ENCODE peak calls at places on chromosomes 12 and 14, in ten cellular contexts. One of them, this sample, is unnamed.

GRCh38 chr14:88195676-88196075 is 127.4 kb downstream of the KCNK10 start:
- DNase-seq in stimulated activated naive CD8-positive, alpha-beta T cell treated with anti-CD3 and anti-CD28 coated beads, Interleukin-15, Interleukin-2, amounts not matched to agents 100 U/mL and 50 U/mL, for 24 hours: no peak
- DNase-seq in PC-3: no peak
- DNase-seq in SJSA1: no peak
- DNase-seq in activated T-cell treated with anti-CD3 and anti-CD28 coated beads for 48 hours: no peak
- DNase-seq in posterior cingulate gyrus: peak; percentile 25
- DNase-seq in GDM1: no peak
- DNase-seq in activated T-helper 9 cell treated with anti-CD3 and anti-CD28 coated beads, Interleukin-2, amount 50 U/mL, for 16 hours: no peak
- DNase-seq in foreskin fibroblast: no peak
- DNase-seq in NAMALWA: no peak
- DNase-seq in this sample: no peak

GRCh38 chr12:2294651-2295475 is 242.1 kb downstream of the CACNA1C start:
- DNase-seq in stimulated activated naive CD8-positive, alpha-beta T cell treated with anti-CD3 and anti-CD28 coated beads, Interleukin-15, Interleukin-2, amounts not matched to agents 100 U/mL and 50 U/mL, for 24 hours: peak; percentile 19
- DNase-seq in PC-3: no peak
- DNase-seq in SJSA1: no peak
- DNase-seq in activated T-cell treated with anti-CD3 and anti-CD28 coated beads for 48 hours: no peak
- DNase-seq in posterior cingulate gyrus: no peak
- DNase-seq in GDM1: no peak
- DNase-seq in activated T-helper 9 cell treated with anti-CD3 and anti-CD28 coated beads, Interleukin-2, amount 50 U/mL, for 16 hours: no peak
- DNase-seq in foreskin fibroblast: peak; percentile 76
- DNase-seq in NAMALWA: no peak
- DNase-seq in this sample: peak; percentile 63

GRCh38 chr14:70680748-70681147 is 39.0 kb downstream of the TTC9 start:
- DNase-seq in stimulated activated naive CD8-positive, alpha-beta T cell treated with anti-CD3 and anti-CD28 coated beads, Interleukin-15, Interleukin-2, amounts not matched to agents 100 U/mL and 50 U/mL, for 24 hours: no peak
- DNase-seq in PC-3: no peak
- DNase-seq in SJSA1: no peak
- DNase-seq in activated T-cell treated with anti-CD3 and anti-CD28 coated beads for 48 hours: no peak
- DNase-seq in posterior cingulate gyrus: no peak
- DNase-seq in GDM1: no peak
- DNase-seq in activated T-helper 9 cell treated with anti-CD3 and anti-CD28 coated beads, Interleukin-2, amount 50 U/mL, for 16 hours: no peak
- DNase-seq in foreskin fibroblast: no peak
- DNase-seq in NAMALWA: no peak
- DNase-seq in this sample: no peak

GRCh38 chr14:73472182-73473114 is 14.1 kb upstream of the NUMB start:
- DNase-seq in stimulated activated naive CD8-positive, alpha-beta T cell treated with anti-CD3 and anti-CD28 coated beads, Interleukin-15, Interleukin-2, amounts not matched to agents 100 U/mL and 50 U/mL, for 24 hours: no peak
- DNase-seq in PC-3: peak; percentile 87
- DNase-seq in SJSA1: peak; percentile 46
- DNase-seq in activated T-cell treated with anti-CD3 and anti-CD28 coated beads for 48 hours: no peak
- DNase-seq in posterior cingulate gyrus: no peak
- DNase-seq in GDM1: peak; percentile 22
- DNase-seq in activated T-helper 9 cell treated with anti-CD3 and anti-CD28 coated beads, Interleukin-2, amount 50 U/mL, for 16 hours: no peak
- DNase-seq in foreskin fibroblast: peak; percentile 81
- DNase-seq in NAMALWA: peak; percentile 79
- DNase-seq in this sample: no peak

GRCh38 chr14:104019806-104020205 is 65.7 kb upstream of the ASPG start:
- DNase-seq in stimulated activated naive CD8-positive, alpha-beta T cell treated with anti-CD3 and anti-CD28 coated beads, Interleukin-15, Interleukin-2, amounts not matched to agents 100 U/mL and 50 U/mL, for 24 hours: no peak
- DNase-seq in PC-3: no peak
- DNase-seq in SJSA1: no peak
- DNase-seq in activated T-cell treated with anti-CD3 and anti-CD28 coated beads for 48 hours: no peak
- DNase-seq in posterior cingulate gyrus: no peak
- DNase-seq in GDM1: no peak
- DNase-seq in activated T-helper 9 cell treated with anti-CD3 and anti-CD28 coated beads, Interleukin-2, amount 50 U/mL, for 16 hours: no peak
- DNase-seq in foreskin fibroblast: no peak
- DNase-seq in NAMALWA: no peak
- DNase-seq in this sample: no peak

GRCh38 chr12:90854136-90854689 is 100.8 kb downstream of the CCER1 start:
- DNase-seq in stimulated activated naive CD8-positive, alpha-beta T cell treated with anti-CD3 and anti-CD28 coated beads, Interleukin-15, Interleukin-2, amounts not matched to agents 100 U/mL and 50 U/mL, for 24 hours: no peak
- DNase-seq in PC-3: peak; percentile 74
- DNase-seq in SJSA1: peak; percentile 14
- DNase-seq in activated T-cell treated with anti-CD3 and anti-CD28 coated beads for 48 hours: no peak
- DNase-seq in posterior cingulate gyrus: no peak
- DNase-seq in GDM1: no peak
- DNase-seq in activated T-helper 9 cell treated with anti-CD3 and anti-CD28 coated beads, Interleukin-2, amount 50 U/mL, for 16 hours: no peak
- DNase-seq in foreskin fibroblast: peak; percentile 73
- DNase-seq in NAMALWA: peak; percentile 52
- DNase-seq in this sample: no peak

GRCh38 chr14:92783813-92784431 is 10.2 kb upstream of the GOLGA5 start:
- DNase-seq in stimulated activated naive CD8-positive, alpha-beta T cell treated with anti-CD3 and anti-CD28 coated beads, Interleukin-15, Interleukin-2, amounts not matched to agents 100 U/mL and 50 U/mL, for 24 hours: no peak
- DNase-seq in PC-3: peak; percentile 85
- DNase-seq in SJSA1: peak; percentile 56
- DNase-seq in activated T-cell treated with anti-CD3 and anti-CD28 coated beads for 48 hours: no peak
- DNase-seq in posterior cingulate gyrus: no peak
- DNase-seq in GDM1: peak; percentile 39
- DNase-seq in activated T-helper 9 cell treated with anti-CD3 and anti-CD28 coated beads, Interleukin-2, amount 50 U/mL, for 16 hours: no peak
- DNase-seq in foreskin fibroblast: peak; percentile 74
- DNase-seq in NAMALWA: peak; percentile 83
- DNase-seq in this sample: no peak

GRCh38 chr12:116881325-116881866 is at the start of gene HRK:
- DNase-seq in stimulated activated naive CD8-positive, alpha-beta T cell treated with anti-CD3 and anti-CD28 coated beads, Interleukin-15, Interleukin-2, amounts not matched to agents 100 U/mL and 50 U/mL, for 24 hours: no peak
- DNase-seq in PC-3: no peak
- DNase-seq in SJSA1: no peak
- DNase-seq in activated T-cell treated with anti-CD3 and anti-CD28 coated beads for 48 hours: no peak
- DNase-seq in posterior cingulate gyrus: no peak
- DNase-seq in GDM1: no peak
- DNase-seq in activated T-helper 9 cell treated with anti-CD3 and anti-CD28 coated beads, Interleukin-2, amount 50 U/mL, for 16 hours: no peak
- DNase-seq in foreskin fibroblast: no peak
- DNase-seq in NAMALWA: peak; percentile 71
- DNase-seq in this sample: no peak

GRCh38 chr12:123071401-123072304 is 79.2 kb downstream of the PITPNM2 start:
- DNase-seq in stimulated activated naive CD8-positive, alpha-beta T cell treated with anti-CD3 and anti-CD28 coated beads, Interleukin-15, Interleukin-2, amounts not matched to agents 100 U/mL and 50 U/mL, for 24 hours: no peak
- DNase-seq in PC-3: no peak
- DNase-seq in SJSA1: no peak
- DNase-seq in activated T-cell treated with anti-CD3 and anti-CD28 coated beads for 48 hours: no peak
- DNase-seq in posterior cingulate gyrus: no peak
- DNase-seq in GDM1: no peak
- DNase-seq in activated T-helper 9 cell treated with anti-CD3 and anti-CD28 coated beads, Interleukin-2, amount 50 U/mL, for 16 hours: no peak
- DNase-seq in foreskin fibroblast: peak; percentile 73
- DNase-seq in NAMALWA: no peak
- DNase-seq in this sample: no peak

GRCh38 chr12:93786669-93787397 is 109.7 kb downstream of the CRADD start:
- DNase-seq in stimulated activated naive CD8-positive, alpha-beta T cell treated with anti-CD3 and anti-CD28 coated beads, Interleukin-15, Interleukin-2, amounts not matched to agents 100 U/mL and 50 U/mL, for 24 hours: no peak
- DNase-seq in PC-3: peak; percentile 75
- DNase-seq in SJSA1: peak; percentile 20
- DNase-seq in activated T-cell treated with anti-CD3 and anti-CD28 coated beads for 48 hours: no peak
- DNase-seq in posterior cingulate gyrus: no peak
- DNase-seq in GDM1: no peak
- DNase-seq in activated T-helper 9 cell treated with anti-CD3 and anti-CD28 coated beads, Interleukin-2, amount 50 U/mL, for 16 hours: no peak
- DNase-seq in foreskin fibroblast: peak; percentile 23
- DNase-seq in NAMALWA: no peak
- DNase-seq in this sample: no peak

GRCh38 chr14:81095539-81095938 is 125.2 kb downstream of the GTF2A1 start:
- DNase-seq in stimulated activated naive CD8-positive, alpha-beta T cell treated with anti-CD3 and anti-CD28 coated beads, Interleukin-15, Interleukin-2, amounts not matched to agents 100 U/mL and 50 U/mL, for 24 hours: no peak
- DNase-seq in PC-3: no peak
- DNase-seq in SJSA1: no peak
- DNase-seq in activated T-cell treated with anti-CD3 and anti-CD28 coated beads for 48 hours: no peak
- DNase-seq in posterior cingulate gyrus: no peak
- DNase-seq in GDM1: no peak
- DNase-seq in activated T-helper 9 cell treated with anti-CD3 and anti-CD28 coated beads, Interleukin-2, amount 50 U/mL, for 16 hours: no peak
- DNase-seq in foreskin fibroblast: no peak
- DNase-seq in NAMALWA: no peak
- DNase-seq in this sample: no peak

GRCh38 chr12:52585951-52586350 is 12.3 kb upstream of the KRT74 start:
- DNase-seq in stimulated activated naive CD8-positive, alpha-beta T cell treated with anti-CD3 and anti-CD28 coated beads, Interleukin-15, Interleukin-2, amounts not matched to agents 100 U/mL and 50 U/mL, for 24 hours: peak; percentile 47
- DNase-seq in PC-3: no peak
- DNase-seq in SJSA1: no peak
- DNase-seq in activated T-cell treated with anti-CD3 and anti-CD28 coated beads for 48 hours: no peak
- DNase-seq in posterior cingulate gyrus: no peak
- DNase-seq in GDM1: no peak
- DNase-seq in activated T-helper 9 cell treated with anti-CD3 and anti-CD28 coated beads, Interleukin-2, amount 50 U/mL, for 16 hours: peak; percentile 4
- DNase-seq in foreskin fibroblast: no peak
- DNase-seq in NAMALWA: no peak
- DNase-seq in this sample: no peak

GRCh38 chr12:130878193-130879185 is 6.6 kb downstream of the RAN start:
- DNase-seq in stimulated activated naive CD8-positive, alpha-beta T cell treated with anti-CD3 and anti-CD28 coated beads, Interleukin-15, Interleukin-2, amounts not matched to agents 100 U/mL and 50 U/mL, for 24 hours: peak; percentile 12
- DNase-seq in PC-3: no peak
- DNase-seq in SJSA1: no peak
- DNase-seq in activated T-cell treated with anti-CD3 and anti-CD28 coated beads for 48 hours: no peak
- DNase-seq in posterior cingulate gyrus: no peak
- DNase-seq in GDM1: no peak
- DNase-seq in activated T-helper 9 cell treated with anti-CD3 and anti-CD28 coated beads, Interleukin-2, amount 50 U/mL, for 16 hours: no peak
- DNase-seq in foreskin fibroblast: peak; percentile 36
- DNase-seq in NAMALWA: peak; percentile 51
- DNase-seq in this sample: no peak

GRCh38 chr12:20415641-20416040 is 47.3 kb downstream of the PDE3A start:
- DNase-seq in stimulated activated naive CD8-positive, alpha-beta T cell treated with anti-CD3 and anti-CD28 coated beads, Interleukin-15, Interleukin-2, amounts not matched to agents 100 U/mL and 50 U/mL, for 24 hours: no peak
- DNase-seq in PC-3: no peak
- DNase-seq in SJSA1: no peak
- DNase-seq in activated T-cell treated with anti-CD3 and anti-CD28 coated beads for 48 hours: no peak
- DNase-seq in posterior cingulate gyrus: no peak
- DNase-seq in GDM1: no peak
- DNase-seq in activated T-helper 9 cell treated with anti-CD3 and anti-CD28 coated beads, Interleukin-2, amount 50 U/mL, for 16 hours: no peak
- DNase-seq in foreskin fibroblast: no peak
- DNase-seq in NAMALWA: no peak
- DNase-seq in this sample: no peak

GRCh38 chr12:124774462-124775167 is 89.0 kb downstream of the SCARB1 start:
- DNase-seq in stimulated activated naive CD8-positive, alpha-beta T cell treated with anti-CD3 and anti-CD28 coated beads, Interleukin-15, Interleukin-2, amounts not matched to agents 100 U/mL and 50 U/mL, for 24 hours: peak; percentile 77
- DNase-seq in PC-3: peak; percentile 76
- DNase-seq in SJSA1: peak; percentile 51
- DNase-seq in activated T-cell treated with anti-CD3 and anti-CD28 coated beads for 48 hours: peak; percentile 76
- DNase-seq in posterior cingulate gyrus: peak; percentile 57
- DNase-seq in GDM1: no peak
- DNase-seq in activated T-helper 9 cell treated with anti-CD3 and anti-CD28 coated beads, Interleukin-2, amount 50 U/mL, for 16 hours: peak; percentile 62
- DNase-seq in foreskin fibroblast: peak; percentile 77
- DNase-seq in NAMALWA: peak; percentile 73
- DNase-seq in this sample: no peak

GRCh38 chr14:104388011-104388521 is 191.5 kb upstream of the C14orf180 start:
- DNase-seq in stimulated activated naive CD8-positive, alpha-beta T cell treated with anti-CD3 and anti-CD28 coated beads, Interleukin-15, Interleukin-2, amounts not matched to agents 100 U/mL and 50 U/mL, for 24 hours: no peak
- DNase-seq in PC-3: no peak
- DNase-seq in SJSA1: no peak
- DNase-seq in activated T-cell treated with anti-CD3 and anti-CD28 coated beads for 48 hours: no peak
- DNase-seq in posterior cingulate gyrus: no peak
- DNase-seq in GDM1: no peak
- DNase-seq in activated T-helper 9 cell treated with anti-CD3 and anti-CD28 coated beads, Interleukin-2, amount 50 U/mL, for 16 hours: no peak
- DNase-seq in foreskin fibroblast: no peak
- DNase-seq in NAMALWA: no peak
- DNase-seq in this sample: no peak

GRCh38 chr14:30995674-30996073 is 29.8 kb upstream of the AP4S1 start:
- DNase-seq in stimulated activated naive CD8-positive, alpha-beta T cell treated with anti-CD3 and anti-CD28 coated beads, Interleukin-15, Interleukin-2, amounts not matched to agents 100 U/mL and 50 U/mL, for 24 hours: no peak
- DNase-seq in PC-3: no peak
- DNase-seq in SJSA1: no peak
- DNase-seq in activated T-cell treated with anti-CD3 and anti-CD28 coated beads for 48 hours: no peak
- DNase-seq in posterior cingulate gyrus: no peak
- DNase-seq in GDM1: no peak
- DNase-seq in activated T-helper 9 cell treated with anti-CD3 and anti-CD28 coated beads, Interleukin-2, amount 50 U/mL, for 16 hours: no peak
- DNase-seq in foreskin fibroblast: no peak
- DNase-seq in NAMALWA: no peak
- DNase-seq in this sample: no peak

GRCh38 chr12:89134213-89134770 is 218.0 kb downstream of the DUSP6 start:
- DNase-seq in stimulated activated naive CD8-positive, alpha-beta T cell treated with anti-CD3 and anti-CD28 coated beads, Interleukin-15, Interleukin-2, amounts not matched to agents 100 U/mL and 50 U/mL, for 24 hours: no peak
- DNase-seq in PC-3: no peak
- DNase-seq in SJSA1: no peak
- DNase-seq in activated T-cell treated with anti-CD3 and anti-CD28 coated beads for 48 hours: no peak
- DNase-seq in posterior cingulate gyrus: no peak
- DNase-seq in GDM1: no peak
- DNase-seq in activated T-helper 9 cell treated with anti-CD3 and anti-CD28 coated beads, Interleukin-2, amount 50 U/mL, for 16 hours: no peak
- DNase-seq in foreskin fibroblast: no peak
- DNase-seq in NAMALWA: no peak
- DNase-seq in this sample: no peak

GRCh38 chr14:103518416-103519042 is 4.1 kb downstream of the CKB start:
- DNase-seq in stimulated activated naive CD8-positive, alpha-beta T cell treated with anti-CD3 and anti-CD28 coated beads, Interleukin-15, Interleukin-2, amounts not matched to agents 100 U/mL and 50 U/mL, for 24 hours: peak; percentile 79
- DNase-seq in PC-3: peak; percentile 71
- DNase-seq in SJSA1: peak; percentile 39
- DNase-seq in activated T-cell treated with anti-CD3 and anti-CD28 coated beads for 48 hours: peak; percentile 52
- DNase-seq in posterior cingulate gyrus: peak; percentile 72
- DNase-seq in GDM1: peak; percentile 42
- DNase-seq in activated T-helper 9 cell treated with anti-CD3 and anti-CD28 coated beads, Interleukin-2, amount 50 U/mL, for 16 hours: peak; percentile 38
- DNase-seq in foreskin fibroblast: peak; percentile 73
- DNase-seq in NAMALWA: peak; percentile 58
- DNase-seq in this sample: no peak

GRCh38 chr14:77892381-77892871 is 92.5 kb downstream of the ADCK1 start:
- DNase-seq in stimulated activated naive CD8-positive, alpha-beta T cell treated with anti-CD3 and anti-CD28 coated beads, Interleukin-15, Interleukin-2, amounts not matched to agents 100 U/mL and 50 U/mL, for 24 hours: no peak
- DNase-seq in PC-3: peak; percentile 4
- DNase-seq in SJSA1: no peak
- DNase-seq in activated T-cell treated with anti-CD3 and anti-CD28 coated beads for 48 hours: no peak
- DNase-seq in posterior cingulate gyrus: no peak
- DNase-seq in GDM1: no peak
- DNase-seq in activated T-helper 9 cell treated with anti-CD3 and anti-CD28 coated beads, Interleukin-2, amount 50 U/mL, for 16 hours: no peak
- DNase-seq in foreskin fibroblast: no peak
- DNase-seq in NAMALWA: no peak
- DNase-seq in this sample: no peak

GRCh38 chr12:66290716-66291200 is 11.5 kb upstream of the HELB start:
- DNase-seq in stimulated activated naive CD8-positive, alpha-beta T cell treated with anti-CD3 and anti-CD28 coated beads, Interleukin-15, Interleukin-2, amounts not matched to agents 100 U/mL and 50 U/mL, for 24 hours: no peak
- DNase-seq in PC-3: no peak
- DNase-seq in SJSA1: no peak
- DNase-seq in activated T-cell treated with anti-CD3 and anti-CD28 coated beads for 48 hours: no peak
- DNase-seq in posterior cingulate gyrus: no peak
- DNase-seq in GDM1: no peak
- DNase-seq in activated T-helper 9 cell treated with anti-CD3 and anti-CD28 coated beads, Interleukin-2, amount 50 U/mL, for 16 hours: no peak
- DNase-seq in foreskin fibroblast: no peak
- DNase-seq in NAMALWA: no peak
- DNase-seq in this sample: no peak

GRCh38 chr12:104551313-104551931 is 94.7 kb downstream of the CHST11 start:
- DNase-seq in stimulated activated naive CD8-positive, alpha-beta T cell treated with anti-CD3 and anti-CD28 coated beads, Interleukin-15, Interleukin-2, amounts not matched to agents 100 U/mL and 50 U/mL, for 24 hours: no peak
- DNase-seq in PC-3: no peak
- DNase-seq in SJSA1: no peak
- DNase-seq in activated T-cell treated with anti-CD3 and anti-CD28 coated beads for 48 hours: no peak
- DNase-seq in posterior cingulate gyrus: no peak
- DNase-seq in GDM1: no peak
- DNase-seq in activated T-helper 9 cell treated with anti-CD3 and anti-CD28 coated beads, Interleukin-2, amount 50 U/mL, for 16 hours: no peak
- DNase-seq in foreskin fibroblast: no peak
- DNase-seq in NAMALWA: peak; percentile 24
- DNase-seq in this sample: no peak

GRCh38 chr14:71122866-71123565 is 215.8 kb downstream of the PCNX1 start:
- DNase-seq in stimulated activated naive CD8-positive, alpha-beta T cell treated with anti-CD3 and anti-CD28 coated beads, Interleukin-15, Interleukin-2, amounts not matched to agents 100 U/mL and 50 U/mL, for 24 hours: no peak
- DNase-seq in PC-3: no peak
- DNase-seq in SJSA1: no peak
- DNase-seq in activated T-cell treated with anti-CD3 and anti-CD28 coated beads for 48 hours: no peak
- DNase-seq in posterior cingulate gyrus: no peak
- DNase-seq in GDM1: no peak
- DNase-seq in activated T-helper 9 cell treated with anti-CD3 and anti-CD28 coated beads, Interleukin-2, amount 50 U/mL, for 16 hours: no peak
- DNase-seq in foreskin fibroblast: no peak
- DNase-seq in NAMALWA: no peak
- DNase-seq in this sample: no peak

GRCh38 chr12:54132979-54133378 is 55.8 kb downstream of the SMUG1 start:
- DNase-seq in stimulated activated naive CD8-positive, alpha-beta T cell treated with anti-CD3 and anti-CD28 coated beads, Interleukin-15, Interleukin-2, amounts not matched to agents 100 U/mL and 50 U/mL, for 24 hours: no peak
- DNase-seq in PC-3: no peak
- DNase-seq in SJSA1: no peak
- DNase-seq in activated T-cell treated with anti-CD3 and anti-CD28 coated beads for 48 hours: no peak
- DNase-seq in posterior cingulate gyrus: no peak
- DNase-seq in GDM1: no peak
- DNase-seq in activated T-helper 9 cell treated with anti-CD3 and anti-CD28 coated beads, Interleukin-2, amount 50 U/mL, for 16 hours: no peak
- DNase-seq in foreskin fibroblast: no peak
- DNase-seq in NAMALWA: no peak
- DNase-seq in this sample: no peak

GRCh38 chr14:64440494-64440893 is 24.8 kb upstream of the AKAP5 start:
- DNase-seq in stimulated activated naive CD8-positive, alpha-beta T cell treated with anti-CD3 and anti-CD28 coated beads, Interleukin-15, Interleukin-2, amounts not matched to agents 100 U/mL and 50 U/mL, for 24 hours: no peak
- DNase-seq in PC-3: no peak
- DNase-seq in SJSA1: no peak
- DNase-seq in activated T-cell treated with anti-CD3 and anti-CD28 coated beads for 48 hours: no peak
- DNase-seq in posterior cingulate gyrus: no peak
- DNase-seq in GDM1: no peak
- DNase-seq in activated T-helper 9 cell treated with anti-CD3 and anti-CD28 coated beads, Interleukin-2, amount 50 U/mL, for 16 hours: no peak
- DNase-seq in foreskin fibroblast: peak; percentile 79
- DNase-seq in NAMALWA: no peak
- DNase-seq in this sample: no peak

GRCh38 chr12:70590549-70591226 is 46.5 kb downstream of the PTPRB start:
- DNase-seq in stimulated activated naive CD8-positive, alpha-beta T cell treated with anti-CD3 and anti-CD28 coated beads, Interleukin-15, Interleukin-2, amounts not matched to agents 100 U/mL and 50 U/mL, for 24 hours: no peak
- DNase-seq in PC-3: no peak
- DNase-seq in SJSA1: no peak
- DNase-seq in activated T-cell treated with anti-CD3 and anti-CD28 coated beads for 48 hours: no peak
- DNase-seq in posterior cingulate gyrus: no peak
- DNase-seq in GDM1: no peak
- DNase-seq in activated T-helper 9 cell treated with anti-CD3 and anti-CD28 coated beads, Interleukin-2, amount 50 U/mL, for 16 hours: no peak
- DNase-seq in foreskin fibroblast: no peak
- DNase-seq in NAMALWA: no peak
- DNase-seq in this sample: no peak

GRCh38 chr12:117587646-117588287 is 226.3 kb upstream of the NOS1 start:
- DNase-seq in stimulated activated naive CD8-positive, alpha-beta T cell treated with anti-CD3 and anti-CD28 coated beads, Interleukin-15, Interleukin-2, amounts not matched to agents 100 U/mL and 50 U/mL, for 24 hours: peak; percentile 62
- DNase-seq in PC-3: peak; percentile 76
- DNase-seq in SJSA1: peak; percentile 39
- DNase-seq in activated T-cell treated with anti-CD3 and anti-CD28 coated beads for 48 hours: peak; percentile 35
- DNase-seq in posterior cingulate gyrus: peak; percentile 61
- DNase-seq in GDM1: peak; percentile 28
- DNase-seq in activated T-helper 9 cell treated with anti-CD3 and anti-CD28 coated beads, Interleukin-2, amount 50 U/mL, for 16 hours: no peak
- DNase-seq in foreskin fibroblast: peak; percentile 13
- DNase-seq in NAMALWA: peak; percentile 55
- DNase-seq in this sample: no peak

This sample was measured in omental fat pad.